ENCODE peak calls at places on chromosomes 1 and 21, in seven cellular contexts. One of them, this sample, is unnamed.

GRCh38 chr1:27372808-27373690 is 1.6 kb downstream of the FCN3 start:
- DNase-seq in PC-3: no peak
- DNase-seq in smooth muscle cell of the brain vasculature: no peak
- DNase-seq in effector CD8-positive, alpha-beta T cell: no peak
- DNase-seq in ACHN: peak
- DNase-seq in choroid plexus epithelial cell: no peak
- DNase-seq in activated T-cell treated with anti-CD3 and anti-CD28 coated beads for 24 hours: no peak
- DNase-seq in this sample: no peak

GRCh38 chr1:106785136-106785535 is 271.3 kb upstream of the PRMT6 start:
- DNase-seq in effector CD8-positive, alpha-beta T cell: no peak
- DNase-seq in choroid plexus epithelial cell: no peak
- DNase-seq in smooth muscle cell of the brain vasculature: no peak
- DNase-seq in PC-3: no peak
- DNase-seq in ACHN: no peak
- DNase-seq in activated T-cell treated with anti-CD3 and anti-CD28 coated beads for 24 hours: no peak
- DNase-seq in this sample: no peak

GRCh38 chr1:183810172-183810571 is 5.3 kb downstream of the RGL1 start:
- DNase-seq in choroid plexus epithelial cell: no peak
- DNase-seq in smooth muscle cell of the brain vasculature: no peak
- DNase-seq in PC-3: no peak
- DNase-seq in ACHN: no peak
- DNase-seq in activated T-cell treated with anti-CD3 and anti-CD28 coated beads for 24 hours: no peak
- DNase-seq in effector CD8-positive, alpha-beta T cell: no peak
- DNase-seq in this sample: no peak

GRCh38 chr1:24555591-24556413 is at the start of gene NCMAP:
- DNase-seq in smooth muscle cell of the brain vasculature: no peak
- DNase-seq in choroid plexus epithelial cell: no peak
- DNase-seq in PC-3: peak
- DNase-seq in activated T-cell treated with anti-CD3 and anti-CD28 coated beads for 24 hours: peak
- DNase-seq in ACHN: no peak
- DNase-seq in effector CD8-positive, alpha-beta T cell: peak
- DNase-seq in this sample: no peak

GRCh38 chr1:2276803-2277580 is 48.9 kb downstream of the SKI start:
- DNase-seq in smooth muscle cell of the brain vasculature: no peak
- DNase-seq in activated T-cell treated with anti-CD3 and anti-CD28 coated beads for 24 hours: no peak
- DNase-seq in ACHN: no peak
- DNase-seq in PC-3: no peak
- DNase-seq in choroid plexus epithelial cell: peak
- DNase-seq in effector CD8-positive, alpha-beta T cell: no peak
- DNase-seq in this sample: no peak

GRCh38 chr1:64038119-64038518 is 165.3 kb upstream of the UBE2U start:
- DNase-seq in effector CD8-positive, alpha-beta T cell: no peak
- DNase-seq in PC-3: no peak
- DNase-seq in ACHN: no peak
- DNase-seq in activated T-cell treated with anti-CD3 and anti-CD28 coated beads for 24 hours: no peak
- DNase-seq in smooth muscle cell of the brain vasculature: no peak
- DNase-seq in choroid plexus epithelial cell: peak
- DNase-seq in this sample: no peak

GRCh38 chr21:45420061-45420521 is 15.1 kb downstream of the COL18A1 start:
- DNase-seq in choroid plexus epithelial cell: no peak
- DNase-seq in smooth muscle cell of the brain vasculature: no peak
- DNase-seq in activated T-cell treated with anti-CD3 and anti-CD28 coated beads for 24 hours: no peak
- DNase-seq in ACHN: no peak
- DNase-seq in PC-3: no peak
- DNase-seq in effector CD8-positive, alpha-beta T cell: no peak
- DNase-seq in this sample: no peak

GRCh38 chr1:21670956-21671902 is 2.1 kb upstream of the RAP1GAP start:
- DNase-seq in activated T-cell treated with anti-CD3 and anti-CD28 coated beads for 24 hours: no peak
- DNase-seq in smooth muscle cell of the brain vasculature: no peak
- DNase-seq in choroid plexus epithelial cell: no peak
- DNase-seq in PC-3: no peak
- DNase-seq in ACHN: no peak
- DNase-seq in effector CD8-positive, alpha-beta T cell: no peak
- DNase-seq in this sample: no peak

GRCh38 chr1:19644761-19645543 is 841 bp downstream of the NBL1 start:
- DNase-seq in activated T-cell treated with anti-CD3 and anti-CD28 coated beads for 24 hours: no peak
- DNase-seq in choroid plexus epithelial cell: peak
- DNase-seq in effector CD8-positive, alpha-beta T cell: no peak
- DNase-seq in smooth muscle cell of the brain vasculature: no peak
- DNase-seq in ACHN: no peak
- DNase-seq in PC-3: peak
- DNase-seq in this sample: no peak

GRCh38 chr1:241985787-241986186 is 13.1 kb downstream of the MAP1LC3C start:
- DNase-seq in ACHN: peak
- DNase-seq in choroid plexus epithelial cell: peak
- DNase-seq in activated T-cell treated with anti-CD3 and anti-CD28 coated beads for 24 hours: no peak
- DNase-seq in smooth muscle cell of the brain vasculature: no peak
- DNase-seq in PC-3: peak
- DNase-seq in effector CD8-positive, alpha-beta T cell: no peak
- DNase-seq in this sample: peak

GRCh38 chr1:202034683-202035462 is 24.5 kb downstream of the ELF3 start:
- DNase-seq in activated T-cell treated with anti-CD3 and anti-CD28 coated beads for 24 hours: no peak
- DNase-seq in ACHN: peak
- DNase-seq in smooth muscle cell of the brain vasculature: peak
- DNase-seq in effector CD8-positive, alpha-beta T cell: no peak
- DNase-seq in PC-3: peak
- DNase-seq in choroid plexus epithelial cell: peak
- DNase-seq in this sample: peak

GRCh38 chr1:101526813-101527212 is 290.0 kb downstream of the S1PR1 start:
- DNase-seq in activated T-cell treated with anti-CD3 and anti-CD28 coated beads for 24 hours: no peak
- DNase-seq in smooth muscle cell of the brain vasculature: no peak
- DNase-seq in choroid plexus epithelial cell: no peak
- DNase-seq in ACHN: no peak
- DNase-seq in PC-3: no peak
- DNase-seq in effector CD8-positive, alpha-beta T cell: no peak
- DNase-seq in this sample: no peak

GRCh38 chr21:20083336-20083735 is 914.9 kb upstream of the NCAM2 start:
- DNase-seq in PC-3: no peak
- DNase-seq in ACHN: no peak
- DNase-seq in activated T-cell treated with anti-CD3 and anti-CD28 coated beads for 24 hours: no peak
- DNase-seq in choroid plexus epithelial cell: no peak
- DNase-seq in effector CD8-positive, alpha-beta T cell: no peak
- DNase-seq in smooth muscle cell of the brain vasculature: no peak
- DNase-seq in this sample: no peak